ENCODE peak calls at places on chromosomes 16 and 17, in ten cellular contexts. J is activated CD4-positive, alpha-beta memory T cell treated with anti-CD3 and anti-CD28 coated beads, Interleukin-2, amount 10 ng/mL, durations not matched to agents 7 days and 5 days; Z is stimulated activated CD4-positive, alpha-beta T cell treated with anti-CD3 and anti-CD28 coated beads, Interleukin-2, amount 100 ng/mL, for 48 hours; X is activated CD4-positive, alpha-beta T cell treated with anti-CD3 and anti-CD28 coated beads for 1 hour; P is transverse colon; B is ACHN; K is LHCN-M2; Q is glutamatergic neuron; L is H7; F is substantia nigra. U is an unnamed sample.

GRCh38 chr17:49890077-49890821 is 42.4 kb upstream of the TAC4 start:
- DNase-seq in Q (peak), F (no peak), Z (no peak), B (no peak), L (peak), X (no peak), K (no peak), P (no peak), J (no peak), U (no peak)

GRCh38 chr17:57732062-57732461 is 13.0 kb downstream of the CCDC182 start:
- DNase-seq in Z (no peak), X (no peak), P (no peak), J (no peak), B (no peak), Q (no peak), F (no peak), L (no peak), K (no peak), U (no peak)

GRCh38 chr17:50550661-50551432 is 3.9 kb downstream of the SPATA20 start:
- DNase-seq in Q (peak), J (no peak), K (peak), F (peak), B (peak), Z (no peak), X (no peak), L (peak), P (peak), U (no peak)

GRCh38 chr16:526181-527014 is 1.1 kb upstream of the CAPN15 start:
- DNase-seq in F (no peak), Z (peak), Q (peak), K (peak), L (peak), P (peak), J (peak), B (peak), X (no peak), U (no peak)

GRCh38 chr16:85898521-85899442 is at the start of gene IRF8:
- DNase-seq in Q (peak), Z (peak), F (peak), K (no peak), X (peak), B (no peak), P (peak), J (peak), L (peak), U (peak)

GRCh38 chr17:31008374-31009035 is 37.7 kb downstream of the RNF135 start:
- DNase-seq in B (peak), Z (peak), F (peak), X (peak), Q (peak), P (peak), J (peak), K (no peak), L (peak), U (peak)

GRCh38 chr17:55726440-55726839 is 3.8 kb upstream of the TMEM100 start:
- DNase-seq in Q (no peak), F (no peak), J (no peak), X (no peak), L (no peak), B (peak), P (peak), Z (no peak), K (peak), U (no peak)

GRCh38 chr16:28260193-28260592 is 32.1 kb upstream of the SBK1 start:
- DNase-seq in F (no peak), L (peak), X (no peak), B (no peak), Q (no peak), K (no peak), P (no peak), Z (no peak), J (no peak), U (no peak)

GRCh38 chr16:46885960-46886763 is 2.0 kb downstream of the GPT2 start:
- DNase-seq in K (no peak), Z (no peak), X (no peak), F (no peak), J (no peak), L (no peak), B (no peak), P (no peak), Q (no peak), U (no peak)

GRCh38 chr16:86073763-86074493 is 175.0 kb downstream of the IRF8 start:
- DNase-seq in B (no peak), F (no peak), K (no peak), X (no peak), L (no peak), Q (no peak), P (peak), Z (no peak), J (no peak), U (no peak)

GRCh38 chr17:36546418-36547093 is 1.8 kb downstream of the GGNBP2 start:
- DNase-seq in F (no peak), J (no peak), X (no peak), Q (no peak), B (peak), Z (no peak), L (no peak), P (no peak), K (no peak), U (no peak)

U was measured in activated B cell treated with CpG ODN at 0.5 μM for 24 hours.